ENCODE peak calls at places on chromosomes 11 and 22, in five cellular contexts. E is cardiac fibroblast, L is NCI-H1092, W is DND-41, G is NCI-H187. T is an unnamed sample.

GRCh38 chr11:132064987-132065620 is 694.7 kb downstream of the NTM start:
- DNase-seq in L (no peak), G (no peak), E (peak), W (no peak), T (peak)

GRCh38 chr11:86743223-86744118 is 56.9 kb upstream of the PRSS23 start:
- DNase-seq in L (no peak), W (no peak), E (peak), G (no peak), T (peak)

GRCh38 chr11:15884792-15885540 is 471.4 kb downstream of the SOX6 start:
- DNase-seq in W (no peak), G (no peak), E (no peak), L (no peak), T (no peak)

GRCh38 chr11:67498544-67498972 is 6.6 kb downstream of the PITPNM1 start:
- DNase-seq in W (no peak), E (no peak), L (no peak), G (no peak), T (no peak)

GRCh38 chr11:63767415-63768231 is 952 bp downstream of the ZFTA start:
- DNase-seq in E (peak), G (peak), W (peak), L (peak), T (peak)

GRCh38 chr11:123430736-123431356 is 777 bp downstream of the GRAMD1B start:
- DNase-seq in E (peak), G (no peak), W (peak), L (no peak), T (peak)

GRCh38 chr11:129790131-129790530 is 25.5 kb upstream of the TMEM45B start:
- DNase-seq in L (no peak), G (no peak), W (no peak), E (no peak), T (no peak)

GRCh38 chr11:106242723-106243405 is 165.4 kb downstream of the AASDHPPT start:
- DNase-seq in W (no peak), G (no peak), L (no peak), E (no peak), T (peak)

GRCh38 chr22:30252411-30253204 is 6.0 kb upstream of the LIF start:
- DNase-seq in G (no peak), W (no peak), E (no peak), L (no peak), T (peak)

GRCh38 chr11:1269957-1270356 is 39.5 kb downstream of the TOLLIP start:
- DNase-seq in G (no peak), E (no peak), L (no peak), W (no peak), T (no peak)

GRCh38 chr22:39462443-39463147 is 5.8 kb downstream of the MGAT3 start:
- DNase-seq in E (no peak), W (no peak), L (no peak), G (no peak), T (no peak)

GRCh38 chr11:65491163-65491465 is 7.7 kb upstream of the MALAT1 start:
- DNase-seq in W (no peak), G (no peak), E (peak), L (no peak), T (no peak)

GRCh38 chr11:66119348-66120133 is 49.5 kb downstream of the PACS1 start:
- DNase-seq in L (no peak), W (no peak), E (peak), G (no peak), T (peak)

GRCh38 chr11:72426054-72426757 is 8.1 kb downstream of the CLPB start:
- DNase-seq in E (no peak), L (no peak), G (no peak), W (no peak), T (no peak)

GRCh38 chr11:10916674-10917073 is 58.8 kb upstream of the ZBED5 start:
- DNase-seq in L (no peak), G (no peak), E (no peak), W (no peak), T (no peak)

GRCh38 chr22:30858976-30859713 is 109.4 kb downstream of the MORC2 start:
- DNase-seq in L (no peak), G (no peak), W (no peak), E (no peak), T (no peak)

GRCh38 chr11:65649656-65650546 is 12.0 kb downstream of the SIPA1 start:
- DNase-seq in L (no peak), W (no peak), E (no peak), G (no peak), T (no peak)

GRCh38 chr11:94784884-94785283 is 16.7 kb downstream of the AMOTL1 start:
- DNase-seq in W (no peak), G (no peak), E (no peak), L (no peak), T (no peak)

GRCh38 chr11:20589796-20590195 is 9.6 kb upstream of the SLC6A5 start:
- DNase-seq in W (no peak), E (no peak), G (no peak), L (no peak), T (no peak)

GRCh38 chr11:12602421-12602820 is 71.8 kb upstream of the TEAD1 start:
- DNase-seq in L (no peak), G (peak), W (no peak), E (peak), T (peak)

GRCh38 chr22:31400023-31400397 is 606 bp downstream of the DRG1 start:
- DNase-seq in L (no peak), W (no peak), G (no peak), E (peak), T (peak)

GRCh38 chr11:131666617-131667016 is 296.2 kb downstream of the NTM start:
- DNase-seq in W (no peak), L (no peak), E (no peak), G (no peak), T (peak)

GRCh38 chr11:9029477-9029876 is 25.7 kb upstream of the NRIP3 start:
- DNase-seq in E (no peak), G (no peak), L (no peak), W (no peak), T (no peak)

GRCh38 chr11:61635787-61636186 is 44.4 kb upstream of the DAGLA start:
- DNase-seq in W (no peak), L (no peak), G (no peak), E (no peak), T (no peak)

GRCh38 chr11:20087118-20087521 is 73.2 kb downstream of the DBX1 start:
- DNase-seq in L (no peak), G (no peak), E (no peak), W (no peak), T (peak)

GRCh38 chr11:125593113-125593761 is 585 bp downstream of the STT3A start:
- DNase-seq in L (peak), E (peak), W (no peak), G (no peak), T (peak)

GRCh38 chr11:135022430-135022829 is 610.4 kb upstream of the B3GAT1 start:
- DNase-seq in G (no peak), L (no peak), W (no peak), E (no peak), T (peak)

GRCh38 chr11:63931876-63932275 is 6.9 kb upstream of the NAA40 start:
- DNase-seq in W (no peak), G (no peak), E (no peak), L (no peak), T (no peak)

T was measured in astrocyte of the hippocampus.